ENCODE peak calls at places on chromosomes 4 and X, in four cellular contexts. J is H1, R is SK-N-SH, H is HepG2. Q is an unnamed sample.

GRCh38 chrX:22164770-22165388 is 107.8 kb upstream of the CBLL2 start:
- DNase-seq in J (no peak), R (no peak), H (no peak), Q (no peak)

GRCh38 chr4:56465599-56466295 is 1.7 kb upstream of the SRP72 start:
- DNase-seq in J (no peak), R (no peak), H (no peak), Q (no peak)

GRCh38 chr4:81607947-81608346 is 136.2 kb upstream of the RASGEF1B start:
- DNase-seq in J (no peak), R (no peak), H (no peak), Q (no peak)

GRCh38 chrX:78652971-78653822 is 5.9 kb downstream of the RTL3 start:
- DNase-seq in J (no peak), R (no peak), H (peak), Q (no peak)

GRCh38 chr4:77167173-77167572 is 10.2 kb downstream of the CCNG2 start:
- DNase-seq in J (no peak), R (no peak), H (no peak), Q (no peak)

GRCh38 chr4:78951862-78952472 is 12.7 kb upstream of the PAQR3 start:
- DNase-seq in J (no peak), R (peak), H (peak), Q (peak)

GRCh38 chrX:71534773-71535544 is 2.1 kb downstream of the OGT start:
- DNase-seq in J (no peak), R (no peak), H (peak), Q (no peak)

GRCh38 chr4:111204807-111205206 is 581.9 kb upstream of the PITX2 start:
- DNase-seq in J (no peak), R (peak), H (no peak), Q (no peak)

GRCh38 chrX:19795289-19795688 is 92.1 kb downstream of the SH3KBP1 start:
- DNase-seq in J (no peak), R (no peak), H (no peak), Q (no peak)

GRCh38 chr4:150072906-150073714 is 5.1 kb upstream of the DCLK2 start:
- DNase-seq in J (no peak), R (no peak), H (no peak), Q (no peak)

GRCh38 chr4:99868126-99868596 is 26.1 kb downstream of the LAMTOR3 start:
- DNase-seq in J (no peak), R (no peak), H (no peak), Q (no peak)

GRCh38 chr4:14841801-14842748 is 160.2 kb upstream of the CPEB2 start:
- DNase-seq in J (no peak), R (no peak), H (no peak), Q (no peak)

GRCh38 chr4:37602454-37603069 is 83.6 kb downstream of the RELL1 start:
- DNase-seq in J (no peak), R (no peak), H (no peak), Q (no peak)

GRCh38 chr4:37603711-37604110 is 82.5 kb downstream of the RELL1 start:
- DNase-seq in J (no peak), R (no peak), H (no peak), Q (no peak)

GRCh38 chr4:37603070-37603468 is 83.1 kb downstream of the RELL1 start:
- DNase-seq in J (peak), R (peak), H (peak), Q (peak)

GRCh38 chr4:37605843-37606565 is 80.2 kb downstream of the RELL1 start:
- DNase-seq in J (no peak), R (no peak), H (no peak), Q (no peak)

GRCh38 chr4:37604464-37604863 is 81.7 kb downstream of the RELL1 start:
- DNase-seq in J (no peak), R (no peak), H (no peak), Q (no peak)
- TF ChIP-seq TAF1 in J (no peak), R (no peak), H (no peak), Q (no peak)

GRCh38 chr4:8185930-8186329 is 13.2 kb upstream of the SH3TC1 start:
- DNase-seq in J (no peak), R (peak), H (no peak), Q (no peak)
- TF ChIP-seq TAF1 in J (no peak), R (no peak), H (no peak), Q (no peak)

GRCh38 chr4:13546855-13547562 is 2.7 kb upstream of the NKX3-2 start:
- DNase-seq in J (peak), R (peak), H (no peak), Q (peak)
- TF ChIP-seq TAF1 in J (peak), R (no peak), H (no peak), Q (no peak)

DNA sequence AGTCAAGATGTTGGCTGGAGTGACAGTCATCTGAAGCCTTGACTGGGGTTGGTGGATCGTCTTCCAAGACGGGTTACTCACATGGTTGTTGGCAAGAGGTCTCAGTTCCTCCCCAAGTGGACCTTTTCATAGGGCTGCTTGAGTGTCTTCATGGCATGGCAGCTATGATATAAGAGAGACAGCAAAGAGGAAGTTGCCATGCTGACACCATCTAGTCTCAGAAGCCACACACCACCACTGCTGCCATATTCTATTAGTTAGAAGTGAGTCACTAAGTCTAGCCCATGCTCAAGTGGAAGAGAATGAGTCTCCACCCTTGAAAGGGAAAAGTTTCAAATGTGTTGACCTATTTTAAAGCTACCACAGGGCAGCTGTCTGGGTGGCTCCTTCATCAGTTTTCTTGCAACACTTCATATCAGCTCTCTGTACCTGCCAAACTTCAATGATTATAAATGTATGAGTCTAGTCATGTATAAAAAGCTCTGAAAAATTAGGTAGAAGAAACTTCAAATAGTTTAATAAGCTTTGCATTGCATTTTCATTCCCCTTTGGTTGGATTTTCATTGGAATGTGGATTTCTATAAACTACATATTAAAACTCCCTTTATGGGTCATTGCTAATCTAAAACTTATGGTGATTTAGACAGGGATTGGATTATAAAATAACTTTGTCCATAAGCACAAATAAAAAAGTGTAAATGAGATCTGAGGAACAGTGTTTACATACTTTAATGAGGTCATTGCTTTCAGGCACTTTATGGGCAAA is 68.0 kb upstream of the ATXN3L start:
- DNase-seq in J (no peak), R (no peak), H (no peak), Q (no peak)
- TF ChIP-seq TAF1 in J (no peak), R (no peak), H (no peak), Q (no peak)

GRCh38 chrX:10159069-10159468 is 2.3 kb downstream of the CLCN4 start:
- DNase-seq in J (no peak), R (peak), H (no peak), Q (no peak)

GRCh38 chrX:10160221-10160620 is 3.4 kb downstream of the CLCN4 start:
- DNase-seq in J (no peak), R (no peak), H (no peak), Q (no peak)

GRCh38 chrX:10157545-10157944 is 770 bp downstream of the CLCN4 start:
- DNase-seq in J (no peak), R (no peak), H (no peak), Q (no peak)

GRCh38 chrX:10157032-10157341 is 212 bp downstream of the CLCN4 start:
- DNase-seq in J (no peak), R (no peak), H (no peak), Q (no peak)

GRCh38 chrX:10158279-10158939 is 1.6 kb downstream of the CLCN4 start:
- DNase-seq in J (peak), R (peak), H (no peak), Q (no peak)
- TF ChIP-seq TAF1 in J (no peak), R (no peak), H (no peak), Q (no peak)

GRCh38 chr4:88933414-88933813 is 123.6 kb downstream of the FAM13A start:
- DNase-seq in J (no peak), R (no peak), H (no peak), Q (no peak)
- TF ChIP-seq TAF1 in J (no peak), R (no peak), H (no peak), Q (no peak)

GRCh38 chr4:80043534-80043933 is 29.5 kb downstream of the ANTXR2 start:
- DNase-seq in J (no peak), R (no peak), H (no peak), Q (no peak)
- TF ChIP-seq TAF1 in J (no peak), R (no peak), H (no peak), Q (no peak)

DNA sequence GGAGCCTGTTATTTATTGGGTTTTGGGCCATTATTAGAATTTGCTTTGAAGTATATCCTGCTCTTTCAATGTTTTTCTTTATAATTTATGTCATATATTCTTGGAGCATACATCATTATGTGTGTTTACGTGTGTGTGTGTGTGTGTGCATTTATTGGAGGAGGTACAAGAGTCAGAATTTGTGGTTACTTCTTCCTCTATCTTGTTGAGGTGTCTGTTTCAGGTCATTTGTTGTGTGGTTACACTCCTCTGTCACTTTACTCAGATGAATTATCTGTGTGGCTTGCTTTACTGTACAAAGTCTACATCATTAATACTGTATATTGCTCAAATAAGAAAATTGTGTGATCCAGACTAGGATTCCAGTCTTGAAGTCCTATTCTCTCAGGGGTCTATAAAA is 1957.4 kb upstream of the TENM3 start:
- DNase-seq in J (no peak), R (no peak), H (no peak), Q (no peak)
- TF ChIP-seq TAF1 in J (no peak), R (no peak), H (no peak), Q (no peak)

GRCh38 chrX:128739539-128739938 is 687.3 kb upstream of the ACTRT1 start:
- DNase-seq in J (no peak), R (no peak), H (no peak), Q (no peak)
- TF ChIP-seq TAF1 in J (no peak), R (no peak), H (no peak), Q (no peak)